ENCODE peak calls at places on chromosomes 16 and 17, in four cellular contexts. E is epithelial cell of esophagus, R is BE2C, Z is sigmoid colon. G is an unnamed sample.

GRCh38 chr16:17408296-17408695 is 62.5 kb downstream of the XYLT1 start:
- DNase-seq in R (no peak), E (no peak), Z (no peak), G (no peak)

GRCh38 chr17:82835766-82836512 is 3.9 kb downstream of the ZNF750 start:
- DNase-seq in E (peak; percentile 100), Z (peak; percentile 49), R (no peak), G (peak; percentile 53)

GRCh38 chr17:1635675-1636465 is 7.2 kb upstream of the SLC43A2 start:
- DNase-seq in E (no peak), R (no peak), Z (no peak), G (no peak)

GRCh38 chr17:42784361-42784760 is 4.0 kb downstream of the WNK4 start:
- DNase-seq in Z (no peak), E (no peak), R (no peak), G (no peak)

GRCh38 chr17:79464310-79465010 is 146.4 kb downstream of the RBFOX3 start:
- DNase-seq in E (no peak), R (no peak), Z (no peak), G (no peak)

GRCh38 chr16:17273142-17273561 is 197.6 kb downstream of the XYLT1 start:
- DNase-seq in Z (no peak), R (no peak), E (peak; percentile 15), G (no peak)

GRCh38 chr16:77777745-77778144 is 10.6 kb upstream of the VAT1L start:
- DNase-seq in E (no peak), Z (no peak), R (no peak), G (no peak)

GRCh38 chr16:4947722-4948503 is 10.2 kb upstream of the SEC14L5 start:
- DNase-seq in E (no peak), Z (no peak), R (no peak), G (no peak)

GRCh38 chr17:76199466-76199865 is 40.8 kb downstream of the RNF157 start:
- DNase-seq in R (no peak), Z (no peak), E (no peak), G (no peak)

GRCh38 chr17:71709974-71710373 is 410.8 kb upstream of the SOX9 start:
- DNase-seq in R (no peak), Z (no peak), E (no peak), G (no peak)

GRCh38 chr17:76947771-76948170 is 79.6 kb downstream of the MGAT5B start:
- DNase-seq in Z (no peak), R (no peak), E (no peak), G (no peak)

GRCh38 chr17:64611374-64611773 is 50.7 kb downstream of the SMURF2 start:
- DNase-seq in Z (no peak), R (no peak), E (no peak), G (no peak)

GRCh38 chr16:12539185-12539929 is 264.3 kb downstream of the CPPED1 start:
- DNase-seq in R (no peak), E (peak; percentile 53), Z (no peak), G (no peak)

GRCh38 chr16:57600048-57600835 is 28.2 kb upstream of the ADGRG1 start:
- DNase-seq in R (peak; percentile 75), E (peak; percentile 72), Z (peak; percentile 62), G (peak; percentile 84)

GRCh38 chr17:12429125-12429524 is 236.6 kb upstream of the MYOCD start:
- DNase-seq in Z (no peak), R (no peak), E (no peak), G (no peak)

GRCh38 chr17:51119415-51120356 is 982 bp downstream of the SPAG9 start:
- DNase-seq in E (peak; percentile 46), R (peak; percentile 52), Z (peak; percentile 81), G (peak; percentile 78)

GRCh38 chr17:82021728-82022309 is 859 bp downstream of the CENPX start:
- DNase-seq in R (no peak), E (no peak), Z (no peak), G (no peak)

GRCh38 chr17:50183439-50184001 is 17.7 kb downstream of the SGCA start:
- DNase-seq in E (no peak), Z (no peak), R (no peak), G (no peak)

GRCh38 chr16:81505011-81505660 is 60.5 kb downstream of the CMIP start:
- DNase-seq in R (peak; percentile 39), Z (no peak), E (peak; percentile 92), G (no peak)

GRCh38 chr17:57672205-57672632 is 72.9 kb downstream of the CCDC182 start:
- DNase-seq in Z (no peak), R (no peak), E (peak; percentile 87), G (no peak)

GRCh38 chr16:83539736-83540490 is 267.9 kb upstream of the HSBP1 start:
- DNase-seq in Z (no peak), E (no peak), R (no peak), G (no peak)

GRCh38 chr17:14506364-14506763 is 205.5 kb downstream of the HS3ST3B1 start:
- DNase-seq in Z (no peak), R (no peak), E (peak; percentile 47), G (no peak)

GRCh38 chr17:27748360-27748825 is 51.9 kb downstream of the NOS2 start:
- DNase-seq in Z (no peak), E (no peak), R (no peak), G (no peak)

GRCh38 chr17:73998246-73999220 is 204.9 kb upstream of the RPL38 start:
- DNase-seq in Z (no peak), R (peak; percentile 77), E (peak; percentile 28), G (peak; percentile 79)

GRCh38 chr17:44376124-44376523 is 12.5 kb upstream of the FAM171A2 start:
- DNase-seq in E (no peak), Z (peak; percentile 70), R (peak; percentile 52), G (no peak)

GRCh38 chr17:44113382-44113781 is 10.1 kb downstream of the HDAC5 start:
- DNase-seq in E (no peak), R (no peak), Z (no peak), G (no peak)

GRCh38 chr16:29192329-29193247 is 207.7 kb downstream of the LAT start:
- DNase-seq in Z (no peak), R (no peak), E (no peak), G (peak; percentile 56)
- TF ChIP-seq CTCF in Z (no peak), R (no peak), E (no peak), G (peak; percentile 7)

GRCh38 chr17:48499248-48499647 is 31.6 kb downstream of the HOXB1 start:
- DNase-seq in R (no peak), Z (no peak), E (peak; percentile 55), G (no peak)

GRCh38 chr17:48497103-48497502 is 33.7 kb downstream of the HOXB1 start:
- DNase-seq in R (no peak), Z (no peak), E (peak; percentile 57), G (no peak)

GRCh38 chr17:48499743-48500434 is 30.9 kb downstream of the HOXB1 start:
- DNase-seq in R (no peak), E (no peak), Z (no peak), G (no peak)

GRCh38 chr17:48500435-48501426 is 30.1 kb downstream of the HOXB1 start:
- DNase-seq in E (no peak), Z (peak; percentile 93), R (no peak), G (no peak)

DNA sequence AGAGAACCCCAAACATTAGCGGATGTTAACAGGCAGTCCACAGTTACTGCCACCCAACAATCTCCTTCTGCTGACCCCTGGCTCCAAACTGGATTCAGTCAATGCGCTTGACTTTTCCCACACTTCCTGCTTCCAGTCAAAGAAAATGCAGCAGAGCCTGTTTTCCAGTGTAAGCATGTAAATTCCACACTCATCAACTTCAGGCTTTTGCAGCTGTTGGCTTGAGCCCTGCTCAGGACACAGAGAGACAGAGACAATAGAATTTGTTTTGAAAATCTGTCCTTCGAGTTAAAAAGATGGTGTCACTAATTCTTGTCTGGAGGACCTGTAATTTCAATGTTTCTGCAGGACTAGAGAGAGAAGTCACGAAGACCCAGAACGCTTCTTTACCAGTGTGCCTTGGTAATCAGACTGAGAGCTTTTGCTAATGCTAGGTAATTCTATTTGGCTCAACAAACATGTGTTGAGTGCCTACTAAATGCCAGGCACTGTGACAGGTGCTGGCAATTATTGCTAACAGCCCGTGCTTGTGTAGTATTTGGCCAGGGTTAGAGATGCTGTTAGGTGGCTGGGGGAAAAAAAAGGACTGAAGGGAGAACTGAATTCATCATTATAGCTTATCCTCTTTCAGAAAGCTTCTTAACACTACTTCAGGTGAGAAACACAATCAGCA is 32.5 kb downstream of the HOXB1 start:
- DNase-seq in E (peak; percentile 52), Z (no peak), R (no peak), G (no peak)
- TF ChIP-seq CTCF in E (no peak), Z (no peak), R (no peak), G (no peak)

DNA sequence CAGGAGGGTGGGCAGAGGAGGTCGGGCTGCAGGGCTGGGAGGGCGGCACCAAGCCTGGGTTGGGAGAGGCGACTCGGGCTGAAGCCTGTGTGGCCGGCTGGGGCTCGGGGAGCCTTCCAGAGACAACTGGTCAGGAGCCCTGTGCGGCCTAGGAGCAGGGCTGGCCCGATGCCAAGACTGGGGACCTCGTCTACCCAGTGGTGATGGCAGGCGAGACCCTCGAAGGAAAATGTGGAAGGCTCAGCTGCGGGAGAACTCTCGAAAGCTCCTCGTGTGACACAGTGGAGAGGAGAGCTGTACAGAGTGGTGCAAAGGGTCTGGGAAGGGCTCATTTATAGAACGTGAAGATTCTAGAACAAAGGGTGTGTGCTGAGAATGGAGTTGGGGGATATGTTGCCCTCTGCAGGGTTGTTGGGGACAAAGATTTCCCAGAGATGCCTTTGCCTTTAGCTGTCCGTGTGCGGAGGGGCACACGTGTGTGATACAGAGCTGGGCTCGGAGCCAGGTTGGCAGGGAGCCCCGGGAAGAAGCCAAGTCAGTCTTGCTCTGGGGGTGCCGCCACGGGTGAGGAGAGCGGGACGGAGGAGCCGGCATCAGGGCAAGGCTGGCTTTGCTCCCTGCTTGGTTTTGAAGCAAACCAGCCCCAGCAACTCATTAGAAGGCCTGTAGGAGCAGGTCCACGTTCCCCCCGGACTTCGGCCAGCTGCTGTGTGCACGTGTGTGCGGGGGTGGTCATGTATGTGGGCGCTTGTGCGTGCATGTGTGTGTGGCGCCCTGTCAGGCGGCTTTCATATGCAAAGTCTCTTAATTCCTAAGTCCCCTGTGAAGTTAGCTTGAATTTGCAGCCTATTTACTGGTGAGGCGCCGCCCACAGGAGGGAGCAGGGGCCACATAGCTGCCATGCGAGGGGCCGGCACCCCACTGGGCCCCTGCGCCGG is 132.4 kb upstream of the CHMP6 start:
- DNase-seq in E (peak; percentile 80), Z (peak; percentile 94), R (peak; percentile 66), G (no peak)
- TF ChIP-seq CTCF in E (no peak), Z (no peak), R (no peak), G (peak; percentile 12)

DNA sequence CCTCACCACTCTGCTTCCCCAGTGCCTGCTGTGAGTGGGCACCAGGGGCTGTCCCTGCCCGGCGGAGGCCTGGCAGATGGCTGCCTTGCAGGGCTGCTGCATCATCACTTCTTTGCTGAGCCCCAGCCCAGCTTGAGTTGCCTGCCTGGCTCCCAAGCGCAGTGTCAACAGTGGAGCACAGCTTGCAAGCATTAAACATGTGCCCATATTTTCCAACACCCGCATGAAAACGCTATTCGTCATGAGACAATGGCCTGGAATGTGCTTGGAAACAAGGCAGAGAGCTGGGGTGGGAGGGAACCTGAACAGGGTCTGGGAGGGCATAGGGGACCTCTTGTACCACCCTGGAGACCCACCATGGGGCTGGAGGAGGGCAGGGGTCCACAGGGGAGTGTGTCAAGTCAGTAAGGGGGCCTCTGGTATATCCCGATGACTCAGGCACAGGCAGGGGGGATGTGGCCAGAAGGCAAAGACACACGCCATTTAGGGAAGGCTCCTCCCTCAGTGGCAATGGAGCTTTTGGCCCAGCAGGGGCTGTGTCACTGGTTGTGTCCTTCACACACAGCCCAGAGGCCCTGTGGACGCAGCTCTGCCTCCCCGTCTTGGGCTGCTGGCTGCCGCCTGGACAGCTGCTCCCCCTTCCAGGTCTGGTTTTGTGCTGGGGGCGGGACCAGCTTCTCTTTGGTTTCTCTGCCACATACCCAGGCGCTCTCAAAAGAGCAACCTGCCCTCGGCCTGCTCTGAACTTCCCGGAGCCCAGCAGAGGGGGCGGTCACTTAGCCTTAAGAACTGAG is 17.4 kb upstream of the MTSS2 start:
- DNase-seq in R (peak; percentile 85), Z (peak; percentile 94), E (no peak), G (no peak)
- TF ChIP-seq CTCF in R (peak; percentile 48), Z (peak; percentile 43), E (no peak), G (peak; percentile 28)

G was measured in upper lobe of right lung.